ENCODE peak calls at places on chromosome 2, in eight cellular contexts. Q is NCI-H146, G is fibroblast of lung, C is left colon, Z is neuronal stem cell, R is sigmoid colon, O is heart right ventricle, I is B cell. M is an unnamed sample.

GRCh38 chr2:186641807-186642321 is 52.0 kb upstream of the FAM171B start:
- DNase-seq in R (no peak), Q (peak), C (peak), G (peak), Z (peak), I (peak), O (no peak), M (peak)

GRCh38 chr2:58540680-58541079 is 299.6 kb upstream of the FANCL start:
- DNase-seq in G (no peak), C (no peak), Q (peak), Z (peak), I (no peak), O (no peak), R (no peak), M (no peak)

GRCh38 chr2:36463365-36463764 is 107.8 kb downstream of the CRIM1 start:
- DNase-seq in R (no peak), Z (no peak), Q (no peak), I (no peak), C (no peak), G (no peak), O (no peak), M (no peak)

GRCh38 chr2:130877258-130877657 is 40.5 kb downstream of the ARHGEF4 start:
- DNase-seq in Q (no peak), R (no peak), I (no peak), G (no peak), Z (no peak), O (no peak), C (no peak), M (no peak)

GRCh38 chr2:201866643-201867310 is 60.4 kb downstream of the CDK15 start:
- DNase-seq in O (no peak), R (no peak), Z (no peak), Q (no peak), C (no peak), G (no peak), I (no peak), M (no peak)

GRCh38 chr2:223692227-223692947 is 90.2 kb upstream of the SCG2 start:
- DNase-seq in C (peak), R (no peak), G (peak), Q (peak), Z (peak), O (no peak), I (no peak), M (no peak)

GRCh38 chr2:239881561-239882320 is 143.4 kb downstream of the NDUFA10 start:
- DNase-seq in Q (no peak), R (no peak), I (no peak), Z (no peak), C (no peak), O (no peak), G (peak), M (peak)

GRCh38 chr2:3316456-3317276 is 61.0 kb downstream of the EIPR1 start:
- DNase-seq in I (no peak), Q (no peak), G (no peak), R (peak), C (no peak), Z (no peak), O (no peak), M (no peak)

GRCh38 chr2:6325616-6326015 is 540.1 kb downstream of the CMPK2 start:
- DNase-seq in O (no peak), R (no peak), Z (peak), Q (peak), C (no peak), I (no peak), G (no peak), M (no peak)

GRCh38 chr2:238704471-238705230 is 143.2 kb upstream of the TWIST2 start:
- DNase-seq in G (no peak), Z (no peak), Q (no peak), R (peak), O (no peak), C (no peak), I (no peak), M (no peak)

GRCh38 chr2:65383571-65384488 is 48.6 kb downstream of the SPRED2 start:
- DNase-seq in C (no peak), O (peak), G (peak), Q (no peak), Z (no peak), R (no peak), I (no peak), M (no peak)

GRCh38 chr2:242012956-242013764 is 143.6 kb downstream of the RTP5 start:
- DNase-seq in C (no peak), Q (no peak), Z (no peak), G (no peak), R (peak), I (no peak), O (no peak), M (no peak)

GRCh38 chr2:42385225-42385624 is 24.2 kb upstream of the COX7A2L start:
- DNase-seq in I (no peak), G (no peak), R (no peak), C (peak), O (no peak), Q (no peak), Z (no peak), M (no peak)

GRCh38 chr2:6337123-6337830 is 528.4 kb downstream of the CMPK2 start:
- DNase-seq in C (no peak), Q (no peak), G (no peak), I (no peak), Z (no peak), R (no peak), O (no peak), M (no peak)

GRCh38 chr2:74953796-74954499 is 4.5 kb upstream of the POLE4 start:
- DNase-seq in R (no peak), O (no peak), Z (no peak), C (no peak), Q (no peak), G (no peak), I (no peak), M (no peak)

GRCh38 chr2:70201225-70201768 is 10.5 kb upstream of the C2orf42 start:
- DNase-seq in Q (no peak), O (no peak), I (no peak), Z (no peak), C (no peak), R (no peak), G (no peak), M (no peak)

GRCh38 chr2:45588158-45588829 is 22.8 kb downstream of the SRBD1 start:
- DNase-seq in O (no peak), C (no peak), R (no peak), G (peak), Z (no peak), Q (no peak), I (no peak), M (no peak)

GRCh38 chr2:5250482-5250881 is 441.7 kb upstream of the SOX11 start:
- DNase-seq in Z (no peak), G (peak), C (no peak), R (no peak), I (no peak), O (no peak), Q (peak), M (no peak)

GRCh38 chr2:43905388-43905803 is 66.6 kb downstream of the ABCG8 start:
- DNase-seq in C (no peak), Q (peak), O (no peak), I (no peak), Z (no peak), G (peak), R (no peak), M (no peak)

GRCh38 chr2:187453078-187453641 is 5.1 kb upstream of the CALCRL start:
- DNase-seq in Z (peak), G (no peak), O (no peak), Q (peak), R (no peak), C (no peak), I (no peak), M (peak)

GRCh38 chr2:8572712-8573233 is 109.1 kb upstream of the ID2 start:
- DNase-seq in O (no peak), Z (no peak), Q (no peak), C (no peak), I (no peak), R (peak), G (no peak), M (no peak)

GRCh38 chr2:12928706-12929291 is 212.1 kb downstream of the TRIB2 start:
- DNase-seq in G (peak), Q (no peak), R (no peak), O (no peak), C (no peak), I (no peak), Z (no peak), M (no peak)

GRCh38 chr2:6917761-6918421 is 679 bp downstream of the RNF144A start:
- DNase-seq in R (no peak), Z (peak), C (peak), I (peak), G (no peak), Q (peak), O (peak), M (no peak)

GRCh38 chr2:158815650-158816049 is 20.5 kb downstream of the DAPL1 start:
- DNase-seq in O (no peak), Z (no peak), R (no peak), Q (no peak), I (no peak), G (no peak), C (no peak), M (no peak)

GRCh38 chr2:113034016-113034415 is 18.7 kb downstream of the IL36B start:
- DNase-seq in Q (no peak), Z (no peak), I (no peak), O (no peak), G (no peak), C (no peak), R (no peak), M (no peak)

GRCh38 chr2:96122391-96122790 is 6.0 kb upstream of the ADRA2B start:
- DNase-seq in C (no peak), Z (no peak), G (no peak), I (no peak), R (no peak), O (no peak), Q (no peak), M (no peak)

M was measured in NCI-H2029.